ENCODE peak calls at places on chromosomes 1 and 21, in seven cellular contexts. N is CD8-positive, alpha-beta T cell; B is K562; E is fibroblast of pulmonary artery; P is cardiac fibroblast; X is NB4; T is tibial artery. C is an unnamed sample.

GRCh38 chr1:231106347-231106746 is 55.5 kb upstream of the TRIM67 start:
- DNase-seq in N (no peak), B (no peak), E (peak), P (peak), X (no peak), T (no peak), C (no peak)

GRCh38 chr1:175338447-175339135 is 146.0 kb upstream of the KIAA0040 start:
- DNase-seq in N (peak), B (peak), E (no peak), P (no peak), X (peak), T (no peak), C (no peak)

GRCh38 chr1:33093004-33093403 is 12.1 kb downstream of the AZIN2 start:
- DNase-seq in N (no peak), B (peak), E (no peak), P (no peak), X (no peak), T (no peak), C (no peak)

GRCh38 chr1:226063362-226064167 is 1.0 kb downstream of the H3-3A start:
- DNase-seq in N (peak), B (no peak), E (peak), P (peak), X (peak), T (peak), C (no peak)

GRCh38 chr1:61322769-61323168 is 240.4 kb downstream of the NFIA start:
- DNase-seq in N (no peak), B (no peak), E (no peak), P (peak), X (no peak), T (no peak), C (no peak)

GRCh38 chr1:30444850-30445249 is 278.5 kb downstream of the MATN1 start:
- DNase-seq in N (no peak), B (no peak), E (no peak), P (no peak), X (no peak), T (no peak), C (no peak)

GRCh38 chr21:16841917-16842316 is 670.9 kb upstream of the CXADR start:
- DNase-seq in N (no peak), B (no peak), E (no peak), P (no peak), X (no peak), T (no peak), C (no peak)

GRCh38 chr1:9615316-9616063 is 26.8 kb downstream of the TMEM201 start:
- DNase-seq in N (peak), B (peak), E (peak), P (peak), X (peak), T (peak), C (no peak)

GRCh38 chr1:85654066-85654782 is 54.0 kb downstream of the ZNHIT6 start:
- DNase-seq in N (no peak), B (no peak), E (peak), P (peak), X (no peak), T (no peak), C (no peak)

GRCh38 chr1:1947493-1947892 is 28.4 kb upstream of the TMEM52 start:
- DNase-seq in N (no peak), B (no peak), E (no peak), P (no peak), X (no peak), T (no peak), C (no peak)

GRCh38 chr1:33370286-33370685 is 49.4 kb upstream of the A3GALT2 start:
- DNase-seq in N (no peak), B (no peak), E (peak), P (no peak), X (no peak), T (no peak), C (no peak)

GRCh38 chr1:225602590-225603206 is 50.2 kb downstream of the ENAH start:
- DNase-seq in N (no peak), B (no peak), E (peak), P (peak), X (no peak), T (no peak), C (no peak)

GRCh38 chr1:6745073-6745472 is 40.2 kb upstream of the CAMTA1 start:
- DNase-seq in N (no peak), B (no peak), E (no peak), P (no peak), X (peak), T (no peak), C (no peak)

GRCh38 chr1:66396212-66396890 is 137.6 kb upstream of the SGIP1 start:
- DNase-seq in N (no peak), B (no peak), E (no peak), P (no peak), X (peak), T (no peak), C (no peak)

GRCh38 chr1:33377750-33378149 is 53.1 kb downstream of the PHC2 start:
- DNase-seq in N (no peak), B (no peak), E (no peak), P (no peak), X (no peak), T (no peak), C (no peak)

GRCh38 chr21:35303085-35303484 is 254.0 kb upstream of the RUNX1 start:
- DNase-seq in N (no peak), B (no peak), E (peak), P (peak), X (no peak), T (no peak), C (no peak)

GRCh38 chr21:40837456-40837855 is 9.5 kb downstream of the DSCAM start:
- DNase-seq in N (no peak), B (no peak), E (no peak), P (no peak), X (no peak), T (no peak), C (no peak)

GRCh38 chr1:18199462-18199861 is 91.9 kb downstream of the IGSF21 start:
- DNase-seq in N (no peak), B (no peak), E (no peak), P (no peak), X (no peak), T (no peak), C (no peak)

GRCh38 chr1:15543589-15544568 is 17.2 kb downstream of the DNAJC16 start:
- DNase-seq in N (no peak), B (peak), E (peak), P (peak), X (no peak), T (no peak), C (no peak)

GRCh38 chr1:116777831-116778830 is 23.9 kb downstream of the CD2 start:
- DNase-seq in N (no peak), B (no peak), E (peak), P (peak), X (peak), T (no peak), C (no peak)

GRCh38 chr1:1059494-1060280 is 14.4 kb downstream of the RNF223 start:
- DNase-seq in N (peak), B (peak), E (peak), P (peak), X (peak), T (peak), C (no peak)

GRCh38 chr1:115238336-115239147 is 99.5 kb downstream of the NGF start:
- DNase-seq in N (no peak), B (no peak), E (no peak), P (no peak), X (no peak), T (no peak), C (no peak)

GRCh38 chr1:179728266-179728665 is 14.8 kb upstream of the FAM163A start:
- DNase-seq in N (no peak), B (no peak), E (no peak), P (no peak), X (no peak), T (no peak), C (no peak)

GRCh38 chr21:34801519-34802132 is 132.8 kb downstream of the CLIC6 start:
- DNase-seq in N (no peak), B (peak), E (peak), P (no peak), X (peak), T (no peak), C (no peak)

GRCh38 chr1:223702735-223703667 is 9.3 kb upstream of the CAPN2 start:
- DNase-seq in N (no peak), B (no peak), E (no peak), P (peak), X (no peak), T (no peak), C (no peak)

DNA sequence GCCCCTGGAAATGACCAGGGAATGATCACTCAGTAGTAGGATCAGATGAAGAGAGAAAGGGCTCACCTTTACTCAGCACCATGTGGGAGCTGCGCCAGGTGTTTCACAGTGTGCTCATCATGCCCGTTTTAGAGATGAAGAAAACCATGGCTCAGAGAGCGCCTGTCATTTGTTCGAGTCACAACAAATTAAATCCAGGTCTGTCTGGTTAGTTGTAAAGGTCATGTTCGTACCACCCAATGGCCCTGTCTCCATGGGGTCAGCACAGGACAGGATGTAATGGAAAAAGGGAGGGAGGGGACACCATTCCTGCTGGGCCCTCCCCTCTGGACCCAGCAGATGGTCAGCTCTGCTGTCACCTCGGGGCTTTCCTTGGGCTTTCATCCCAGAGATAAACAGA is 15.2 kb downstream of the KIRREL1 start:
- DNase-seq in N (no peak), B (no peak), E (no peak), P (no peak), X (no peak), T (no peak), C (no peak)
- H3K4me3 ChIP-seq in N (no peak), B (no peak), E (no peak), P (no peak), X (no peak), T (no peak), C (no peak)

GRCh38 chr1:54542962-54543539 is 5.0 kb upstream of the ACOT11 start:
- DNase-seq in N (no peak), B (peak), E (peak), P (peak), X (peak), T (no peak), C (no peak)
- TF ChIP-seq CTCF in N (no peak), B (no peak), E (no peak), P (no peak), X (no peak), T (no peak), C (no peak)

GRCh38 chr1:110875216-110875731 is 2.3 kb downstream of the CD53 start:
- DNase-seq in N (peak), B (peak), E (no peak), P (peak), X (peak), T (no peak), C (peak)

GRCh38 chr1:110873856-110874255 is 908 bp downstream of the CD53 start:
- DNase-seq in N (no peak), B (peak), E (no peak), P (no peak), X (peak), T (no peak), C (no peak)

GRCh38 chr1:110872745-110873435 is at the start of gene CD53:
- DNase-seq in N (peak), B (peak), E (no peak), P (no peak), X (peak), T (peak), C (peak)

GRCh38 chr1:110872366-110872744 is 593 bp upstream of the CD53 start:
- DNase-seq in N (no peak), B (peak), E (no peak), P (no peak), X (peak), T (no peak), C (peak)

GRCh38 chr1:110874303-110875215 is 1.6 kb downstream of the CD53 start:
- DNase-seq in N (no peak), B (peak), E (peak), P (peak), X (peak), T (no peak), C (no peak)
- H3K4me3 ChIP-seq in N (peak), B (peak), E (no peak), P (no peak), X (peak), T (peak), C (peak)

DNA sequence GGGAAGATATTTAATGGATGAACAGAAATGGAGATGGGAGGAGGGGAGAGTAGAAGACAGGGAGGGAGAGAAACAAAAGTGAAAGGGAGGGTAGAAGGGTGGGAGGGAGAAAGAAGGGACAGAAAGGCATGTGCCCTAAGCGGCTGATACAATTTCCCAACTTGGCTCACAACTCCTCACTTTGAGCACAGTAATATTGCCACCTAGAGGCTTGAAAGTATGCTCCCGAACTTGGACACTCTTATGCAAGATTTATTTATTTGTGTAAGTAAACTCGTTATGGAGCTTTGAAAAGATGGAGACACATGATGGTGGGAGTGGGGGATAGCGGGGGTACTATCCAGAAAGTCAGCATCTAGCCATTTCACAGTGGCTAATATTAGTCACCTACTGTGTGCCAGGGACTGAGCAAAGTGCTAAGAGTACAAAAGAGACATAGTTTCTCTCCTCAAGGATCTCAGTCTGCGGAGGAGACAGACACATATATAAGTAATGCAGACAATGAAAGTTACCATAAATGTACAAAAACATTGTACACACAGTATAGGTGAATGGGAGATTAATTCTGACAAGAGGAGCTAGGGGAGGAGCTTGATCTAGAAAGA is 189.7 kb downstream of the SEC16B start:
- DNase-seq in N (no peak), B (no peak), E (peak), P (peak), X (peak), T (no peak), C (no peak)
- TF ChIP-seq CTCF in N (no peak), B (no peak), E (peak), P (peak), X (peak), T (peak), C (peak)

GRCh38 chr1:205744403-205744802 is 5.6 kb downstream of the NUCKS1 start:
- DNase-seq in N (no peak), B (no peak), E (no peak), P (no peak), X (no peak), T (no peak), C (no peak)
- H3K4me3 ChIP-seq in N (no peak), B (no peak), E (no peak), P (no peak), X (no peak), T (no peak), C (no peak)

GRCh38 chr1:52970149-52970548 is 43.1 kb downstream of the SCP2 start:
- DNase-seq in N (no peak), B (no peak), E (peak), P (peak), X (peak), T (no peak), C (no peak)
- TF ChIP-seq CTCF in N (no peak), B (peak), E (peak), P (no peak), X (no peak), T (no peak), C (peak)

C was measured in GM12864.